ENCODE peak calls at places on chromosomes 4 and X, in six cellular contexts. K is kidney epithelial cell, C is spleen, J is upper lobe of right lung, V is neural progenitor cell, A is GM23248. I is an unnamed sample.

GRCh38 chr4:42167709-42168108 is 15.3 kb upstream of the BEND4 start:
- DNase-seq in K (no peak), C (no peak), J (no peak), V (no peak), A (no peak), I (no peak)

GRCh38 chrX:7330971-7331746 is 183.2 kb upstream of the PUDP start:
- DNase-seq in K (no peak), C (no peak), J (no peak), V (no peak), A (peak), I (peak)

GRCh38 chr4:161404346-161405110 is 759.3 kb downstream of the FSTL5 start:
- DNase-seq in K (no peak), C (no peak), J (no peak), V (no peak), A (no peak), I (peak)

GRCh38 chrX:41234962-41235361 is 99.0 kb upstream of the DDX3X start:
- DNase-seq in K (no peak), C (no peak), J (no peak), V (no peak), A (no peak), I (no peak)

GRCh38 chr4:186887211-186887785 is 163.6 kb upstream of the FAT1 start:
- DNase-seq in K (no peak), C (no peak), J (no peak), V (peak), A (no peak), I (no peak)

GRCh38 chrX:79409657-79410056 is 42.5 kb upstream of the ITM2A start:
- DNase-seq in K (no peak), C (no peak), J (no peak), V (no peak), A (no peak), I (no peak)

GRCh38 chrX:11111947-11112346 is 815 bp downstream of the HCCS start:
- DNase-seq in K (no peak), C (no peak), J (no peak), V (no peak), A (no peak), I (no peak)

GRCh38 chr4:186297013-186297645 is 31.1 kb downstream of the F11 start:
- DNase-seq in K (peak), C (no peak), J (no peak), V (peak), A (peak), I (no peak)

GRCh38 chr4:154349829-154350228 is 141.8 kb downstream of the DCHS2 start:
- DNase-seq in K (no peak), C (no peak), J (no peak), V (peak), A (peak), I (no peak)

GRCh38 chr4:98352940-98353339 is 91.8 kb downstream of the RAP1GDS1 start:
- DNase-seq in K (no peak), C (no peak), J (no peak), V (no peak), A (no peak), I (no peak)

GRCh38 chr4:119656986-119657635 is 28.5 kb upstream of the PDE5A start:
- DNase-seq in K (peak), C (no peak), J (no peak), V (no peak), A (peak), I (no peak)

GRCh38 chr4:121614136-121614535 is 82.6 kb downstream of the ANXA5 start:
- DNase-seq in K (no peak), C (no peak), J (no peak), V (no peak), A (no peak), I (no peak)

GRCh38 chr4:186934841-186935443 is 211.3 kb upstream of the FAT1 start:
- DNase-seq in K (no peak), C (no peak), J (no peak), V (no peak), A (no peak), I (no peak)

GRCh38 chr4:112889199-112889598 is 160.3 kb upstream of the ANK2 start:
- DNase-seq in K (no peak), C (no peak), J (no peak), V (no peak), A (peak), I (no peak)
- H3K4me3 ChIP-seq in K (no peak), C (peak), J (no peak), V (no peak), A (peak), I (no peak)

GRCh38 chrX:96703379-96703778 is 18.7 kb downstream of the DIAPH2 start:
- DNase-seq in K (no peak), C (no peak), J (no peak), V (no peak), A (no peak), I (no peak)
- H3K4me3 ChIP-seq in K (no peak), C (no peak), J (no peak), V (no peak), A (no peak), I (no peak)

GRCh38 chrX:71215335-71215912 is 7.6 kb upstream of the GJB1 start:
- DNase-seq in K (no peak), C (no peak), J (no peak), V (no peak), A (no peak), I (no peak)
- H3K4me3 ChIP-seq in K (no peak), C (no peak), J (no peak), V (no peak), A (no peak), I (no peak)

DNA sequence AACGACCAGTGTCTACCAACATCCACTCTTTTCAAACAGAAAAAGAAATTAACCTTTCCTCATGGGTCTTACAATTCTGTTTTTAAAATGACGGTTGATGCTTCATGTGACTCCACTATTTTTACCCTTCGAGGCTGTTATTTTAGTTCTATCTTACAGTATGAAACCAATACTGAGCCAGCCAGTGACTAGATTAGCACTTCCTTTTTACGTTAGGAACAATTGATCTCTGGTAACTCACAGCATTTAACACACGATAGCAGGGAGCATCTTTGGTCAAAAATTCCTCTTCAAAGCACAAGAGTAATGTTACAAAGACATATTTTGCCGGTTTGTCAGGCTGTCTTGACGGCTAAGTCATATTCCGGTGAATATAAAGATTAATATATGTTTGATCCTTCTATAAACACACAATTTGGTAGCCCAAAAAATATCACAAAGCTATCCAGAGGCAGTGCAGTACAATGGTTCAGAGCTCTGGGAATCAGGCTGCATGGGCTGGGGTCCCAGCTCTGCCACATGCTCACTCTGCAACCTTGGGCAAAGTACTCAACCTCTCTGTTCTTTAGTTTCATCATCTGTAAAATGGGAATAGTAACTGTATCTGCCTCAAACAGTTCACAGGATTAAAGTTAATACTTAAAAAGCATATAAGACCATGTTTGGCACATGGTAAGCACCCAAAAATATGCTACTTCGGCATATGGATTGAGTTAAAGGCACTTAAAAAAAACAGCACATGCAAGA is 62.9 kb upstream of the TXK start:
- DNase-seq in K (no peak), C (no peak), J (no peak), V (no peak), A (no peak), I (no peak)
- H3K4me3 ChIP-seq in K (no peak), C (no peak), J (no peak), V (no peak), A (no peak), I (no peak)

GRCh38 chr4:133129237-133129636 is 19.9 kb upstream of the PCDH10 start:
- DNase-seq in K (no peak), C (no peak), J (no peak), V (no peak), A (no peak), I (no peak)
- H3K4me3 ChIP-seq in K (no peak), C (no peak), J (no peak), V (no peak), A (no peak), I (no peak)

I was measured in MG63.